ENCODE peak calls at places on chromosome 1, in nine cellular contexts. W is Peyer's patch; L is BE2C; T is hepatocyte; E is transverse colon; N is IMR-90; U is cardiac muscle cell; F is CD4-positive, alpha-beta T cell; G is HepG2. O is an unnamed sample. For H3K9me3, the result is how much of the 10 kb centered on the place peaks cover.

GRCh38 chr1:77134359-77134758 is 84.9 kb downstream of the PIGK start:
- DNase-seq in F (no peak), L (no peak), N (peak), G (peak), U (no peak), T (no peak), W (no peak), E (no peak), O (no peak)

GRCh38 chr1:153883223-153883622 is 39.5 kb downstream of the GATAD2B start:
- DNase-seq in N (no peak), U (no peak), G (no peak), E (no peak), W (no peak), L (no peak), F (no peak), T (no peak), O (no peak)

GRCh38 chr1:2103266-2103900 is 53.2 kb downstream of the PRKCZ start:
- DNase-seq in G (peak), F (no peak), U (no peak), N (no peak), T (no peak), L (no peak), W (no peak), E (no peak), O (peak)

GRCh38 chr1:192159769-192160168 is 1.5 kb downstream of the RGS18 start:
- DNase-seq in T (no peak), E (no peak), G (no peak), F (no peak), L (no peak), W (no peak), N (no peak), U (no peak), O (no peak)

GRCh38 chr1:96598416-96599168 is 123.0 kb upstream of the PTBP2 start:
- DNase-seq in N (peak), E (no peak), F (no peak), W (no peak), G (no peak), L (no peak), U (no peak), T (no peak), O (no peak)

GRCh38 chr1:6802893-6803292 is 17.6 kb downstream of the CAMTA1 start:
- DNase-seq in E (no peak), W (no peak), L (no peak), U (no peak), N (no peak), F (no peak), T (no peak), G (no peak), O (no peak)

GRCh38 chr1:93738075-93738622 is 56.5 kb upstream of the BCAR3 start:
- DNase-seq in T (no peak), U (no peak), F (no peak), N (peak), W (no peak), L (no peak), G (no peak), E (no peak), O (no peak)

GRCh38 chr1:114094303-114094663 is 59.4 kb downstream of the SYT6 start:
- DNase-seq in U (no peak), E (no peak), T (peak), N (peak), W (no peak), G (no peak), L (no peak), F (no peak), O (no peak)

GRCh38 chr1:220012259-220012658 is 34.0 kb downstream of the EPRS1 start:
- DNase-seq in G (no peak), F (no peak), E (no peak), U (no peak), T (no peak), W (no peak), L (no peak), N (peak), O (no peak)

GRCh38 chr1:34871443-34872132 is 12.0 kb upstream of the SMIM12 start:
- DNase-seq in E (no peak), G (no peak), W (no peak), N (no peak), U (no peak), L (no peak), T (no peak), F (no peak), O (no peak)

GRCh38 chr1:84538599-84538998 is 32.2 kb upstream of the GNG5 start:
- DNase-seq in F (no peak), E (no peak), U (no peak), G (no peak), T (no peak), N (no peak), W (no peak), L (no peak), O (no peak)

GRCh38 chr1:167517535-167518330 is 596 bp downstream of the CD247 start:
- DNase-seq in E (peak), N (no peak), L (peak), F (peak), W (peak), U (no peak), G (no peak), T (no peak), O (no peak)

GRCh38 chr1:44801491-44802305 is 1.5 kb downstream of the PLK3 start:
- DNase-seq in T (peak), N (no peak), L (no peak), E (peak), U (no peak), F (no peak), G (no peak), W (no peak), O (peak)

GRCh38 chr1:51551848-51552296 is 32.8 kb upstream of the EPS15 start:
- DNase-seq in L (no peak), U (no peak), G (no peak), F (no peak), T (no peak), N (no peak), W (no peak), E (no peak), O (no peak)

GRCh38 chr1:92473781-92474495 is 12.8 kb downstream of the GFI1 start:
- DNase-seq in W (no peak), L (no peak), N (no peak), U (no peak), F (no peak), E (no peak), T (no peak), G (no peak), O (no peak)

GRCh38 chr1:23424171-23424959 is at the start of gene TCEA3:
- DNase-seq in W (no peak), G (peak), F (peak), U (peak), L (no peak), E (peak), T (peak), N (no peak), O (peak)

GRCh38 chr1:9376886-9377333 is 84.2 kb downstream of the SPSB1 start:
- DNase-seq in E (peak), L (no peak), N (peak), W (no peak), U (no peak), T (no peak), F (no peak), G (no peak), O (peak)

GRCh38 chr1:74474585-74474984 is 37.8 kb downstream of the LRRC53 start:
- DNase-seq in F (no peak), G (no peak), E (no peak), L (no peak), T (no peak), N (peak), U (no peak), W (no peak), O (no peak)

GRCh38 chr1:11316701-11317100 is 43.7 kb downstream of the UBIAD1 start:
- DNase-seq in N (no peak), F (no peak), E (no peak), U (no peak), W (no peak), L (no peak), G (no peak), T (no peak), O (no peak)

GRCh38 chr1:162271972-162272371 is 104.7 kb downstream of the SPATA46 start:
- DNase-seq in N (no peak), L (no peak), E (no peak), F (no peak), T (no peak), G (no peak), W (no peak), U (no peak), O (no peak)

GRCh38 chr1:27940297-27940696 is 5.5 kb downstream of the SMPDL3B start:
- DNase-seq in F (peak), G (peak), N (no peak), E (peak), W (peak), U (no peak), L (peak), T (no peak), O (peak)

GRCh38 chr1:226975909-226976670 is 36.0 kb downstream of the COQ8A start:
- DNase-seq in N (no peak), F (no peak), U (no peak), G (no peak), W (no peak), L (no peak), E (no peak), T (no peak), O (no peak)

GRCh38 chr1:227894306-227894721 is 53.4 kb downstream of the WNT9A start:
- DNase-seq in T (no peak), W (no peak), U (no peak), G (no peak), E (peak), N (no peak), L (peak), F (no peak), O (no peak)

GRCh38 chr1:48924099-48924498 is 147.4 kb upstream of the BEND5 start:
- DNase-seq in F (no peak), W (no peak), E (no peak), U (no peak), T (no peak), N (no peak), G (no peak), L (no peak), O (no peak)

GRCh38 chr1:981955-982558 is at the start of gene PERM1:
- DNase-seq in L (no peak), G (no peak), U (no peak), T (no peak), N (no peak), F (no peak), W (no peak), E (no peak), O (peak)

GRCh38 chr1:192747305-192747704 is 61.5 kb upstream of the RGS2 start:
- DNase-seq in W (no peak), E (no peak), T (no peak), L (no peak), N (peak), F (no peak), G (no peak), U (no peak), O (no peak)

GRCh38 chr1:163083690-163084089 is 14.5 kb downstream of the RGS4 start:
- DNase-seq in G (no peak), W (no peak), L (no peak), U (no peak), F (no peak), T (no peak), E (no peak), N (peak), O (no peak)

GRCh38 chr1:169499807-169500206 is 14.1 kb upstream of the SLC19A2 start:
- DNase-seq in L (no peak), T (no peak), U (no peak), W (no peak), N (no peak), G (no peak), E (no peak), F (no peak), O (no peak)

GRCh38 chr1:16083486-16083885 is 10.0 kb upstream of the FAM131C start:
- DNase-seq in T (no peak), G (no peak), U (no peak), W (no peak), E (peak), N (no peak), L (no peak), F (no peak), O (no peak)

GRCh38 chr1:27972141-27972540 is 12.4 kb downstream of the XKR8 start:
- DNase-seq in N (no peak), L (no peak), W (peak), T (no peak), G (no peak), E (no peak), U (no peak), F (no peak), O (no peak)

GRCh38 chr1:182279724-182280506 is 111.7 kb downstream of the GLUL start:
- DNase-seq in L (no peak), W (no peak), F (no peak), T (no peak), N (no peak), U (no peak), G (peak), E (no peak), O (peak)

GRCh38 chr1:26161408-26162219 is 2.7 kb downstream of the FAM110D start:
- DNase-seq in L (peak), F (peak), G (no peak), N (peak), W (no peak), T (peak), E (peak), U (peak), O (peak)

GRCh38 chr1:17488977-17489739 is 49.7 kb upstream of the RCC2 start:
- DNase-seq in T (peak), F (no peak), L (no peak), U (no peak), E (no peak), N (peak), G (no peak), W (no peak), O (no peak)

DNA sequence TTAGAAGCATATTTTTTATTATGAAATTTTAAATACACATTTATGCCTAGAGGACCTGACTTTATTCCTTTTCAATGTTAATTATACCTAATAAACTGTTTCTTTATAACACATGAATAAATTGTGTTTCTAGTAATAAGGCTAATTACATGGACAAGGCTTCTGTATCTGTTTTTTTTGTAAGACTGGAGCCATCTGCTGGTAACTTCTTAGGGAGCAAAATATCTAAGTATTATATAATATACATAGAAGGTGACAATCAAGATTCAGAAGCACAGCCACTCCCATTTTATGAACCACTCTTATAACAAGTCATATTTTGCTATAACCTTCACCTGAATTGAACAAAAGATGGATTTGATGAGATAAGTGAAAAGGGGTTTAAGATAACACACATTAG is 84.2 kb downstream of the LBR start:
- DNase-seq in N (peak), E (no peak), U (no peak), L (no peak), T (no peak), F (no peak), G (peak), W (no peak), O (no peak)
- TF ChIP-seq CTCF in N (no peak), E (no peak), U (peak), L (peak), T (peak), F (peak), G (peak), W (peak), O (peak)

GRCh38 chr1:67382292-67382691 is 47.9 kb downstream of the SERBP1 start:
- DNase-seq in T (no peak), N (no peak), L (no peak), G (no peak), U (no peak), F (no peak), W (no peak), E (no peak), O (no peak)

DNA sequence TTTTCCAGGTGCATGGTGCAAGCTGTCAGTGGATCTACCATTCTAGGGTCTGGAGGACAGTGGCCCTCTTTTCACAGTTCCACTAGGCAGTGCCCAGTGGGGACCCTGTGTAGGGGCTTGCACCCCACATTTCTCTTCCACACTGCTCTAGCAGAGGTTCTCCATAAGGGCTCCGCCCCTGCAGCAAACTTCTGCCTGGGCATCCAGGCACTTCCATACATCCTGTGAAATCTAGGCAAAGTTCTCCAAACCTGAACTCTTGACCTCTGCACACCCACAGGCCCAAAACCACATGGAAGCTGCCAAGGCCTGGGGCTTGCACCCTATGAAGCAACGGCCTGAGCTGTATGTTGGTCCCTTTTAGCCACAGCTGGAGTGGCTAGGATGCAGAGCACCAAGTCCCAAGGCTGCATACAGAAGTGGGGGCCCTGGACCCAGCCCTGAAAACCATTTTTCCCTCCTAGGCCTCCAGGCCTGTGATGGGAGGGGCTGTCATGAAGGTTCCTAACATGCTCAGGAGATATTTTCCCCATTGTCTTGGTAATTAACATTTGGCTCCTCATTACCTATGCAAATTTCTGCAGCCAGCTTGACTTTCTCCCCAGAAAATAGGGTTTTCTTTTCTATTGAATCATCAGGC is 46.1 kb downstream of the SERBP1 start:
- DNase-seq in G (no peak), L (no peak), N (no peak), T (no peak), U (no peak), F (no peak), W (no peak), E (no peak), O (no peak)
- H3K9me3 ChIP-seq in G (under half), L (under half), N (under half), T (under half), U (under half), F (under half), W (under half), E (under half), O (under half)

GRCh38 chr1:233965856-233966255 is 61.4 kb downstream of the SLC35F3 start:
- DNase-seq in L (no peak), G (no peak), F (no peak), W (no peak), T (no peak), U (no peak), E (no peak), N (no peak), O (no peak)

GRCh38 chr1:233972563-233972950 is 68.1 kb downstream of the SLC35F3 start:
- DNase-seq in W (no peak), L (no peak), G (no peak), F (no peak), N (no peak), T (no peak), E (no peak), U (no peak), O (no peak)

GRCh38 chr1:233972951-233973635 is 68.6 kb downstream of the SLC35F3 start:
- DNase-seq in U (no peak), G (no peak), T (no peak), F (no peak), N (no peak), W (no peak), L (peak), E (no peak), O (no peak)

GRCh38 chr1:233975486-233975885 is 71.0 kb downstream of the SLC35F3 start:
- DNase-seq in T (no peak), E (no peak), F (no peak), G (no peak), L (no peak), N (no peak), U (no peak), W (no peak), O (no peak)

GRCh38 chr1:233971753-233972152 is 67.3 kb downstream of the SLC35F3 start:
- DNase-seq in N (no peak), L (no peak), G (no peak), W (no peak), U (no peak), F (no peak), T (no peak), E (no peak), O (no peak)
- TF ChIP-seq CTCF in N (no peak), L (no peak), G (no peak), W (no peak), U (no peak), F (no peak), T (no peak), E (no peak), O (no peak)

GRCh38 chr1:42004860-42005259 is 86.1 kb upstream of the HIVEP3 start:
- DNase-seq in T (no peak), W (no peak), N (no peak), E (no peak), L (no peak), U (no peak), F (no peak), G (no peak), O (no peak)

GRCh38 chr1:42006093-42006492 is 87.4 kb upstream of the HIVEP3 start:
- DNase-seq in N (no peak), U (no peak), L (no peak), W (no peak), F (no peak), G (no peak), E (no peak), T (no peak), O (no peak)

GRCh38 chr1:42006836-42007235 is 88.1 kb upstream of the HIVEP3 start:
- DNase-seq in T (no peak), W (no peak), N (peak), U (no peak), L (no peak), E (no peak), G (no peak), F (no peak), O (no peak)

GRCh38 chr1:42004322-42004721 is 85.6 kb upstream of the HIVEP3 start:
- DNase-seq in E (no peak), G (no peak), L (no peak), F (no peak), W (no peak), U (no peak), N (no peak), T (no peak), O (no peak)

DNA sequence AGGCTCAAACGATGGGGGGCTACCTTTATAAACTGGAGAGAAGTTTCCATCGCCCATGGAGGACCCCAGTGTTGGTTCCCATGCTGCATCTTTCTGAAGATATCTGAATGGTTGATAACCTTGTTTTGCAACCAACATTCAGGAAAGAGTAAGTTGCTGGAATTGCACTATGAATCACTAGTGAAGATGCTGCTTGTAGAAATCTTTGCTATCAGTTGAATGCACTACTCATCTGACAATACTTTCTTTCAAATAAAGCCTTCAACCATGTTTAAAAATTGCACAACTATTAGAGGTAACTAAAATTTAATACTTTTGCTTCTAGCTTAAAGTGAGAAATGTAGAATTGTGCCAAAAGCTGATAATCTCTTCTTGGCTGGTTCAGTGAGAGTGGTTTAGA is 86.8 kb upstream of the HIVEP3 start:
- DNase-seq in W (no peak), T (no peak), F (no peak), U (no peak), N (no peak), E (no peak), G (no peak), L (no peak), O (no peak)
- H3K9me3 ChIP-seq in W (under half), T (under half), F (under half), U (under half), N (under half), E (under half), G (under half), L (under half), O (under half)

DNA sequence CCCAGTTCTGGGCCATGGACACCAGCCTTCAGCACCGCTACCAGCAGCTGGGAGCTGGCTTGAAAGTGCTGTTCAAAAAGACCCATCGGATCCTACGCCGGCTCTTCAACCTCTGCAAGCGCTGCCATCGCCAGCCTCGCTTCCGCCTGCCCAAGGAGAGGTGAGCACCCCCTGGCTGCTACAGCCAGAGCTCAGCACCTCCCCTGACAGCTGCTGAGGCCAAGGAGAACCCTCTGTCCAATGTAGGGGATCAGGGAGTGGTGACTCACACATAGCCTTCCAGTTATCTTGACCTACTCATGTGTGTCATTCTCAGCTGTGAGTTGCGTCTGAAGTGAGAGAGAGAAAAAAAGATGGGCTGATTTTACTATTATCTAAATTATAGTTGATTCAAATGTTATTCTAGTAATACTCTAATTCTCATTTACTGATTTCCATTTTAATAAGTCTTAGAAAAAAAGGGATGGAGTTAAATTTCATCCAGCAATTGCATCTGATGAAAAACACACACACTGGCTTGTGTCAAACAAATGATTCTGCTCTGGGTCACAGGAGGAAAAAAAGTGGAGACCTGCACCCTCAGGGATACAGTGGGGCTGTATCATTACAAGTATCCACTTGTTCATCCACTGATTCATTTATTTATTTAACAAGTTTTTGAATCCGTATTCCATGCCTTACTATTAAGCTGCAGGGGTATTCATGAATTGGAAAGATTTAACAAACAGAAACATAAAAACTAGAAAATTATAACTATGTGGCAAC is 108.0 kb downstream of the BRINP2 start:
- DNase-seq in T (peak), L (no peak), F (no peak), W (no peak), E (no peak), G (no peak), U (no peak), N (peak), O (no peak)
- TF ChIP-seq CTCF in T (no peak), L (no peak), F (no peak), W (no peak), E (no peak), G (no peak), U (peak), N (no peak), O (no peak)

O was measured in left ventricle myocardium inferior.